ENCODE peak calls at places on chromosomes 12 and 14, in five cellular contexts. X is mammary epithelial cell, B is GM23338, T is adrenal gland, J is heart left ventricle. C is an unnamed sample.

GRCh38 chr14:68688872-68689371 is 103.9 kb downstream of the ZFP36L1 start:
- DNase-seq in T (no peak), B (peak; percentile 28), J (no peak), X (no peak), C (no peak)

GRCh38 chr14:75662966-75663365 is 1.9 kb downstream of the TTLL5 start:
- DNase-seq in X (no peak), T (no peak), J (no peak), B (no peak), C (no peak)

GRCh38 chr12:88934163-88934747 is 354.0 kb upstream of the KITLG start:
- DNase-seq in X (peak; percentile 87), J (no peak), B (no peak), T (no peak), C (no peak)

GRCh38 chr12:14892726-14893442 is 7.2 kb upstream of the MGP start:
- DNase-seq in X (no peak), B (no peak), T (peak; percentile 65), J (peak; percentile 59), C (peak; percentile 88)

GRCh38 chr12:10210225-10210624 is 2.5 kb upstream of the GABARAPL1 start:
- DNase-seq in X (no peak), J (no peak), T (no peak), B (no peak), C (no peak)

GRCh38 chr14:102629700-102630365 is 37.4 kb downstream of the RCOR1 start:
- DNase-seq in X (no peak), J (no peak), B (peak; percentile 40), T (no peak), C (no peak)

GRCh38 chr12:6750506-6750905 is 2.4 kb downstream of the MLF2 start:
- DNase-seq in T (no peak), B (no peak), J (no peak), X (peak; percentile 16), C (no peak)

GRCh38 chr12:23950011-23950774 is 723 bp upstream of the SOX5 start:
- DNase-seq in J (no peak), B (peak; percentile 42), X (peak; percentile 8), T (peak; percentile 5), C (peak; percentile 24)

GRCh38 chr14:97298775-97299174 is 501.6 kb downstream of the VRK1 start:
- DNase-seq in T (no peak), J (no peak), B (no peak), X (no peak), C (no peak)

GRCh38 chr14:72812292-72812851 is 81.5 kb downstream of the DPF3 start:
- DNase-seq in X (peak; percentile 9), B (peak; percentile 50), J (peak; percentile 89), T (no peak), C (peak; percentile 50)

GRCh38 chr12:6551496-6552139 is 4.2 kb downstream of the IFFO1 start:
- DNase-seq in J (peak; percentile 64), T (no peak), X (no peak), B (no peak), C (no peak)

GRCh38 chr12:19025582-19025981 is 104.0 kb upstream of the PLEKHA5 start:
- DNase-seq in X (no peak), B (no peak), J (no peak), T (no peak), C (no peak)

GRCh38 chr12:93778306-93778705 is 101.1 kb downstream of the CRADD start:
- DNase-seq in X (no peak), B (no peak), J (peak; percentile 72), T (peak; percentile 69), C (peak; percentile 60)

GRCh38 chr12:6771509-6772330 is 600 bp upstream of the LAG3 start:
- DNase-seq in B (no peak), T (peak; percentile 48), J (no peak), X (no peak), C (no peak)

GRCh38 chr14:61322799-61323290 is 1.5 kb downstream of the PRKCH start:
- DNase-seq in B (peak; percentile 15), X (peak; percentile 90), T (no peak), J (no peak), C (no peak)

GRCh38 chr14:104694475-104694950 is 5.1 kb downstream of the INF2 start:
- DNase-seq in T (no peak), J (no peak), B (no peak), X (no peak), C (no peak)

GRCh38 chr12:27535318-27535717 is 11.3 kb downstream of the PPFIBP1 start:
- DNase-seq in T (no peak), X (no peak), J (no peak), B (no peak), C (no peak)

GRCh38 chr14:102849522-102850379 is 72.5 kb downstream of the TRAF3 start:
- DNase-seq in T (no peak), B (no peak), J (no peak), X (peak; percentile 30), C (no peak)

GRCh38 chr14:101554991-101555668 is 6.2 kb upstream of the DIO3 start:
- DNase-seq in B (no peak), X (no peak), J (no peak), T (no peak), C (no peak)

GRCh38 chr12:52300796-52301691 is 9.7 kb upstream of the KRT81 start:
- DNase-seq in T (no peak), X (no peak), J (no peak), B (peak; percentile 62), C (no peak)

GRCh38 chr14:75831455-75831854 is 150.3 kb downstream of the TGFB3 start:
- DNase-seq in J (peak; percentile 75), X (peak; percentile 53), T (no peak), B (no peak), C (no peak)

GRCh38 chr14:26863736-26864135 is 265.9 kb upstream of the NOVA1 start:
- DNase-seq in B (no peak), T (no peak), J (no peak), X (no peak), C (no peak)

GRCh38 chr14:39491134-39491541 is 58.9 kb upstream of the FBXO33 start:
- DNase-seq in X (no peak), B (peak; percentile 75), T (no peak), J (no peak), C (no peak)

GRCh38 chr14:87529081-87529480 is 463.9 kb downstream of the GALC start:
- DNase-seq in X (no peak), T (no peak), B (peak; percentile 74), J (no peak), C (no peak)
- TF ChIP-seq CTCF in X (no peak), T (no peak), B (peak; percentile 20), J (no peak), C (no peak)

GRCh38 chr12:121318121-121318520 is 21.6 kb upstream of the CAMKK2 start:
- DNase-seq in J (no peak), T (no peak), B (no peak), X (no peak), C (no peak)
- H3K36me3 ChIP-seq in J (peaks cover 52% of the 10 kb centered on the region), T (peaks cover 32% of the 10 kb centered on the region), B (peaks cover 34% of the 10 kb centered on the region), X (peaks cover 19% of the 10 kb centered on the region), C (peaks cover 70% of the 10 kb centered on the region)

DNA sequence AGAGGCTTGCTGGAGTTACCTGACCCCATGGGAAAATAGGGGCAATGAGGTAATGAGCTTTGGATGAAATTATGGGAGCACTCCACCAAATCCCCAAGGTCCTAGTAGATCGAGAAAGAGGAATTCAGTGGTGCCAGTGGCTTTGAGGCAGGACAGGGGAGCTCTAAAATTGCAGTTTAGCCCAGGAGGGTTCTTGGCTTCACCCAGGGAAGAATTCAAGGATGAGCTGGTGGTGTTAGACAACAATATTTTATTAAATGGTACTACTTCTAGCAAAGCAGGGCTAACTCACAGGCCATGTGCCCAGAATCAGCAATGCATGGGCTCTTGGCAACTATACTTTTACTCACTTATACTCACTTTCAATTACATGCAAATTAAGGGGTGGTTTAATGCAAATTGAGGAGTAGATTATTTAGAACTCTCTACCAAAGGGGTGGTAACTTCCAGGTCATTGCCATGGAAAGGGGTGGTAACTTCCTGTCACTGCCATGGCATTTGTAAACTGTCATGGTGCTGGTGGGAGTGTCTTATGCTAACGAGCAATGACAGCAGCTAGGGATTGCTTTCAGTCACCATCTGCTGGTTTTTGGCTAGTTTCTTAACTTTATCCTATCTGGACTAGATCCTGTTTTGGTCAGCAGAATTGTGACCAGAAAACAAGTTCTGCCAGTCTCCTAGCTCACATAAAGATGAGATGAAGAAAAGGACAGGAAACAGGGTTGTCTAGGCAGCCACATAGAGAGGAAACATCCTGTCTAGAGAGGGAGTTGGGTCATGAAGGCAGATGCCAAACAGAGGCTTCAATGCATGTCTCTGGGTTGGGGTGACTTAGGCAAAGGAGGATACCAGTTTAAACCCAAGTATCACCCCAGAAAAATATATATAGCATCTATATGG is 64.7 kb downstream of the ZNF641 start:
- DNase-seq in X (no peak), J (no peak), T (no peak), B (peak; percentile 49), C (no peak)
- H3K4me3 ChIP-seq in X (no peak overlapping the region), J (no peak overlapping the region), T (no peak overlapping the region), B (no peak overlapping the region), C (no peak overlapping the region)

GRCh38 chr12:69388371-69388770 is 28.8 kb downstream of the YEATS4 start:
- DNase-seq in X (peak; percentile 37), J (no peak), B (no peak), T (no peak), C (no peak)
- TF ChIP-seq CTCF in X (peak; percentile 50), J (peak; percentile 62), B (peak; percentile 40), T (peak; percentile 54), C (peak; percentile 72)

DNA sequence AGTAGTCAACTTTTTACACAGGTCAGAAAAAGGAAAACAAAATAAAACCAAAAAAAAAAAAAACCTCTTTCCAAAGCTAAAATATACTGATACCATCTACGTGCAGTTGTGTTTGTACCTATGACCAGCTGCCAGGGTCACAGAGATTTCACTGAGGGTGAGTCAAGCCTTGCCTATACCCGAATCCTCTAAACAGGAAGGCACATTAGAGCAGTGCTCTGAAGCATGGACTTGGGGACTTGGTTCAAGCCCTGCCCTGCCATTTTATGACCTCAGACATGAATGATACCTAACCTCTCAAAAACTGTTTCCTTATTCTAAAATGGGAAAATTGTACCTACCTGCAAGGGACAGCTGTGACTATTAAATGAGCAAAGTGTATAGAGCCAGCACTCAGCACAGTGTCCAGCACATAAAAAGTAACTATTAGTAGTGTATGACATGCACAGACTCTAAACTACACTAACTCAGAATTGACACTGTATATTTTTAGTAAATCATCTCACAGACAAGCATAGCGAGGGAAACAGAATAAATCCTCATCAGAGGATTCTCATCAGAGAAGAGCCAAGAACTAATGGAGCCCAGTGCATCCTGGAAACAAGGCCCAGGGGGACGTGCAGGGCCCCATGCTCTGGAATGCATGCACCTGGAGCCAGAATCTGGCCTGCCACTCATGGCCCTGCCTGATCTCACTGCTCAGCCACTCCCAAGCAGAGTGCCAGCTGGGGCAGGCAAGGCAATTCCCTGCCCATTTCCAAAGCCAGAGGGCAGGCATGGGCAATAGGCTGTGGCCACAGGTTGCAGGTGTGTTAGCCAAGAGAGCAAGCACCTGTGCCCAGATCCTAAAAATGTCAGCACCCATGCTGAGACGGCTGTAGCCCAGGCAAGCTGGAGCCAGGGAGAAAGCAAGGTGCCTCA is 57.0 kb downstream of the NT5DC3 start:
- DNase-seq in X (peak; percentile 58), T (no peak), B (no peak), J (peak; percentile 37), C (no peak)
- H3K36me3 ChIP-seq in X (peaks cover 50% of the 10 kb centered on the region), T (no peaks in the 10 kb centered on the region), B (no peaks in the 10 kb centered on the region), J (peaks cover 11% of the 10 kb centered on the region), C (peaks cover 85% of the 10 kb centered on the region)

C was measured in tibial artery.